ENCODE peak calls at places on chromosomes 13 and 19, in seven cellular contexts. One of them, this sample, is unnamed.

GRCh38 chr13:32914686-32915085 is 101.5 kb upstream of the KL start:
- DNase-seq in IMR-90: no peak
- DNase-seq in cardiac muscle cell: no peak
- DNase-seq in epithelial cell of esophagus: peak
- DNase-seq in tibial nerve: no peak
- DNase-seq in fibroblast of lung: no peak
- DNase-seq in AG04450: no peak
- DNase-seq in this sample: no peak

GRCh38 chr13:111380431-111380830 is 60.0 kb downstream of the TEX29 start:
- DNase-seq in IMR-90: no peak
- DNase-seq in tibial nerve: no peak
- DNase-seq in epithelial cell of esophagus: no peak
- DNase-seq in cardiac muscle cell: no peak
- DNase-seq in AG04450: no peak
- DNase-seq in fibroblast of lung: no peak
- DNase-seq in this sample: no peak

GRCh38 chr19:13104848-13105646 is 2.4 kb upstream of the LYL1 start:
- DNase-seq in epithelial cell of esophagus: no peak
- DNase-seq in IMR-90: no peak
- DNase-seq in cardiac muscle cell: no peak
- DNase-seq in fibroblast of lung: no peak
- DNase-seq in AG04450: no peak
- DNase-seq in tibial nerve: no peak
- DNase-seq in this sample: no peak

GRCh38 chr13:112688560-112689497 is 1.0 kb upstream of the ATP11A start:
- DNase-seq in tibial nerve: no peak
- DNase-seq in AG04450: no peak
- DNase-seq in fibroblast of lung: no peak
- DNase-seq in IMR-90: no peak
- DNase-seq in epithelial cell of esophagus: no peak
- DNase-seq in cardiac muscle cell: peak
- DNase-seq in this sample: no peak

GRCh38 chr13:26589754-26590153 is 32.3 kb downstream of the WASF3 start:
- DNase-seq in epithelial cell of esophagus: no peak
- DNase-seq in tibial nerve: no peak
- DNase-seq in IMR-90: peak
- DNase-seq in cardiac muscle cell: no peak
- DNase-seq in AG04450: no peak
- DNase-seq in fibroblast of lung: peak
- DNase-seq in this sample: peak

GRCh38 chr19:13669780-13670355 is 94.5 kb upstream of the MRI1 start:
- DNase-seq in IMR-90: no peak
- DNase-seq in AG04450: no peak
- DNase-seq in epithelial cell of esophagus: no peak
- DNase-seq in cardiac muscle cell: no peak
- DNase-seq in fibroblast of lung: no peak
- DNase-seq in tibial nerve: no peak
- DNase-seq in this sample: no peak

GRCh38 chr13:20553309-20553708 is 13.6 kb upstream of the IFT88 start:
- DNase-seq in epithelial cell of esophagus: no peak
- DNase-seq in IMR-90: no peak
- DNase-seq in AG04450: no peak
- DNase-seq in fibroblast of lung: no peak
- DNase-seq in cardiac muscle cell: no peak
- DNase-seq in tibial nerve: no peak
- DNase-seq in this sample: no peak

GRCh38 chr19:48342841-48343540 is 17.6 kb downstream of the EMP3 start:
- DNase-seq in IMR-90: peak
- DNase-seq in fibroblast of lung: peak
- DNase-seq in AG04450: no peak
- DNase-seq in cardiac muscle cell: no peak
- DNase-seq in epithelial cell of esophagus: peak
- DNase-seq in tibial nerve: no peak
- DNase-seq in this sample: no peak

GRCh38 chr19:51368366-51369282 is at the start of gene CLDND2:
- DNase-seq in fibroblast of lung: no peak
- DNase-seq in cardiac muscle cell: no peak
- DNase-seq in IMR-90: no peak
- DNase-seq in AG04450: no peak
- DNase-seq in epithelial cell of esophagus: no peak
- DNase-seq in tibial nerve: no peak
- DNase-seq in this sample: no peak

GRCh38 chr13:67275351-67275989 is 45.3 kb upstream of the PCDH9 start:
- DNase-seq in IMR-90: no peak
- DNase-seq in fibroblast of lung: no peak
- DNase-seq in AG04450: no peak
- DNase-seq in tibial nerve: no peak
- DNase-seq in epithelial cell of esophagus: no peak
- DNase-seq in cardiac muscle cell: no peak
- DNase-seq in this sample: no peak

GRCh38 chr13:27258637-27259377 is 7.4 kb downstream of the RPL21 start:
- DNase-seq in tibial nerve: no peak
- DNase-seq in epithelial cell of esophagus: no peak
- DNase-seq in IMR-90: no peak
- DNase-seq in cardiac muscle cell: no peak
- DNase-seq in AG04450: no peak
- DNase-seq in fibroblast of lung: no peak
- DNase-seq in this sample: no peak

GRCh38 chr19:16324064-16324383 is 602 bp upstream of the KLF2 start:
- DNase-seq in tibial nerve: no peak
- DNase-seq in fibroblast of lung: no peak
- DNase-seq in cardiac muscle cell: no peak
- DNase-seq in AG04450: no peak
- DNase-seq in IMR-90: no peak
- DNase-seq in epithelial cell of esophagus: no peak
- DNase-seq in this sample: no peak

GRCh38 chr13:50466554-50466953 is 376.9 kb downstream of the DLEU7 start:
- DNase-seq in fibroblast of lung: no peak
- DNase-seq in cardiac muscle cell: peak
- DNase-seq in tibial nerve: no peak
- DNase-seq in IMR-90: no peak
- DNase-seq in AG04450: no peak
- DNase-seq in epithelial cell of esophagus: no peak
- DNase-seq in this sample: no peak

GRCh38 chr13:36788276-36788675 is 30.7 kb upstream of the RFXAP start:
- DNase-seq in IMR-90: peak
- DNase-seq in AG04450: no peak
- DNase-seq in epithelial cell of esophagus: peak
- DNase-seq in fibroblast of lung: peak
- DNase-seq in cardiac muscle cell: no peak
- DNase-seq in tibial nerve: no peak
- DNase-seq in this sample: no peak

GRCh38 chr19:54451331-54451871 is 2.4 kb downstream of the LENG8 start:
- DNase-seq in AG04450: no peak
- DNase-seq in fibroblast of lung: peak
- DNase-seq in IMR-90: no peak
- DNase-seq in epithelial cell of esophagus: peak
- DNase-seq in cardiac muscle cell: no peak
- DNase-seq in tibial nerve: no peak
- DNase-seq in this sample: no peak

GRCh38 chr19:16449330-16449961 is 22.3 kb downstream of the EPS15L1 start:
- DNase-seq in cardiac muscle cell: no peak
- DNase-seq in fibroblast of lung: peak
- DNase-seq in epithelial cell of esophagus: no peak
- DNase-seq in AG04450: no peak
- DNase-seq in IMR-90: peak
- DNase-seq in tibial nerve: no peak
- DNase-seq in this sample: peak

GRCh38 chr19:19155495-19156219 is 14.4 kb downstream of the MEF2B start:
- DNase-seq in fibroblast of lung: no peak
- DNase-seq in IMR-90: no peak
- DNase-seq in AG04450: no peak
- DNase-seq in cardiac muscle cell: no peak
- DNase-seq in epithelial cell of esophagus: no peak
- DNase-seq in tibial nerve: no peak
- DNase-seq in this sample: no peak

GRCh38 chr19:19461671-19462622 is 53.4 kb downstream of the TSSK6 start:
- DNase-seq in fibroblast of lung: peak
- DNase-seq in AG04450: no peak
- DNase-seq in IMR-90: no peak
- DNase-seq in tibial nerve: no peak
- DNase-seq in epithelial cell of esophagus: peak
- DNase-seq in cardiac muscle cell: peak
- DNase-seq in this sample: peak

GRCh38 chr19:5936308-5936980 is 22.4 kb downstream of the CAPS start:
- DNase-seq in cardiac muscle cell: no peak
- DNase-seq in epithelial cell of esophagus: no peak
- DNase-seq in AG04450: no peak
- DNase-seq in fibroblast of lung: no peak
- DNase-seq in IMR-90: no peak
- DNase-seq in tibial nerve: no peak
- DNase-seq in this sample: no peak

GRCh38 chr13:35460061-35460460 is 16.4 kb downstream of the MAB21L1 start:
- DNase-seq in epithelial cell of esophagus: no peak
- DNase-seq in cardiac muscle cell: no peak
- DNase-seq in IMR-90: no peak
- DNase-seq in tibial nerve: no peak
- DNase-seq in AG04450: no peak
- DNase-seq in fibroblast of lung: no peak
- DNase-seq in this sample: no peak

GRCh38 chr13:41354416-41354815 is 43.3 kb downstream of the NAA16 start:
- DNase-seq in IMR-90: peak
- DNase-seq in AG04450: no peak
- DNase-seq in epithelial cell of esophagus: no peak
- DNase-seq in tibial nerve: no peak
- DNase-seq in cardiac muscle cell: no peak
- DNase-seq in fibroblast of lung: peak
- DNase-seq in this sample: no peak

GRCh38 chr19:46475976-46476375 is 4.6 kb upstream of the PNMA8A start:
- DNase-seq in AG04450: no peak
- DNase-seq in IMR-90: peak
- DNase-seq in tibial nerve: no peak
- DNase-seq in cardiac muscle cell: no peak
- DNase-seq in fibroblast of lung: peak
- DNase-seq in epithelial cell of esophagus: peak
- DNase-seq in this sample: peak

GRCh38 chr19:30334841-30335240 is 37.3 kb upstream of the ZNF536 start:
- DNase-seq in AG04450: no peak
- DNase-seq in IMR-90: no peak
- DNase-seq in fibroblast of lung: no peak
- DNase-seq in tibial nerve: no peak
- DNase-seq in cardiac muscle cell: no peak
- DNase-seq in epithelial cell of esophagus: no peak
- DNase-seq in this sample: no peak

GRCh38 chr19:40584007-40584406 is 7.3 kb downstream of the SHKBP1 start:
- DNase-seq in epithelial cell of esophagus: peak
- DNase-seq in cardiac muscle cell: no peak
- DNase-seq in tibial nerve: no peak
- DNase-seq in IMR-90: no peak
- DNase-seq in fibroblast of lung: no peak
- DNase-seq in AG04450: no peak
- DNase-seq in this sample: no peak
- TF ChIP-seq CTCF in epithelial cell of esophagus: peak
- TF ChIP-seq CTCF in cardiac muscle cell: peak
- TF ChIP-seq CTCF in tibial nerve: no peak
- TF ChIP-seq CTCF in IMR-90: peak
- TF ChIP-seq CTCF in fibroblast of lung: peak
- TF ChIP-seq CTCF in AG04450: peak
- TF ChIP-seq CTCF in this sample: peak

GRCh38 chr13:76976929-76977328 is 15.0 kb upstream of the CLN5 start:
- DNase-seq in fibroblast of lung: no peak
- DNase-seq in IMR-90: no peak
- DNase-seq in AG04450: no peak
- DNase-seq in epithelial cell of esophagus: no peak
- DNase-seq in tibial nerve: no peak
- DNase-seq in cardiac muscle cell: no peak
- DNase-seq in this sample: no peak

GRCh38 chr13:76976488-76976887 is 15.4 kb upstream of the CLN5 start:
- DNase-seq in epithelial cell of esophagus: peak
- DNase-seq in tibial nerve: no peak
- DNase-seq in IMR-90: no peak
- DNase-seq in fibroblast of lung: peak
- DNase-seq in AG04450: no peak
- DNase-seq in cardiac muscle cell: no peak
- DNase-seq in this sample: no peak

GRCh38 chr13:76982051-76982450 is 9.8 kb upstream of the CLN5 start:
- DNase-seq in AG04450: no peak
- DNase-seq in fibroblast of lung: no peak
- DNase-seq in tibial nerve: no peak
- DNase-seq in cardiac muscle cell: no peak
- DNase-seq in IMR-90: no peak
- DNase-seq in epithelial cell of esophagus: no peak
- DNase-seq in this sample: no peak

GRCh38 chr13:76983676-76984075 is 8.2 kb upstream of the CLN5 start:
- DNase-seq in AG04450: no peak
- DNase-seq in cardiac muscle cell: no peak
- DNase-seq in IMR-90: no peak
- DNase-seq in tibial nerve: no peak
- DNase-seq in fibroblast of lung: no peak
- DNase-seq in epithelial cell of esophagus: no peak
- DNase-seq in this sample: no peak

DNA sequence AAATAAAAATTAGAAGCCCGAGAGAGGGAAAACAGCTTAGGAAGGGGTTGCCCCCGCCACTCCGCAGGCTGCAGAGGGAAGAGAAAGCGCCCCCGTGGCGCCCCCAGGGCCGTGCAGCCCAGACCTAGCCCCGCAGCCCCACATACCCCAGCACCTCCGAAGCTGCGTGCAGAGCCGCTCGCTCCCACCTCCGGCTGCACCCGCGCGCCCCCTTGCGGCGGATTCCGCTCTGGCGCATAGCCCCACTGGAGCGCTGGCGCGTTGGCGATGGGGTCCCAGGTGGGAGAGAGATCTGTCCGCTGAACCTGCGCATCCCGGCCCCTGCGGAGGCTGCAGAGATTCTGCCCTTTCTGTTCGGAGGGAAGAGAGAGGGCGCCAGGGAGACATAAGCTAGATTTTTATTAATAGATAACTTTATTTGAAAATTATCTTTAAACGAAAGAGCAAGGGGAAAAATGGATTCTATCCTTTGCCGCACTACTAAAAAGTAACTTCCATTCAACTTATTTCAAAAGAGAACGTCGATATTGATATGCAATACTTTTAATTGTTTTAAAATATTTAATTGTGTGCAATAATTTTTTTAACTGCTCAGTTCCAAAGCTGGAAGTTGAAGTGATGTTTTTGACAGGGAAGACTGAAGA is 11.7 kb upstream of the CLN5 start:
- DNase-seq in AG04450: peak
- DNase-seq in fibroblast of lung: peak
- DNase-seq in IMR-90: peak
- DNase-seq in tibial nerve: peak
- DNase-seq in epithelial cell of esophagus: peak
- DNase-seq in cardiac muscle cell: peak
- DNase-seq in this sample: peak
- H3K4me3 ChIP-seq in AG04450: peak
- H3K4me3 ChIP-seq in fibroblast of lung: peak
- H3K4me3 ChIP-seq in IMR-90: peak
- H3K4me3 ChIP-seq in tibial nerve: peak
- H3K4me3 ChIP-seq in epithelial cell of esophagus: peak
- H3K4me3 ChIP-seq in cardiac muscle cell: peak
- H3K4me3 ChIP-seq in this sample: peak

GRCh38 chr19:33029746-33030303 is 34.9 kb downstream of the RHPN2 start:
- DNase-seq in epithelial cell of esophagus: no peak
- DNase-seq in fibroblast of lung: no peak
- DNase-seq in IMR-90: no peak
- DNase-seq in tibial nerve: no peak
- DNase-seq in AG04450: no peak
- DNase-seq in cardiac muscle cell: no peak
- DNase-seq in this sample: no peak
- TF ChIP-seq CTCF in epithelial cell of esophagus: no peak
- TF ChIP-seq CTCF in fibroblast of lung: no peak
- TF ChIP-seq CTCF in IMR-90: no peak
- TF ChIP-seq CTCF in tibial nerve: no peak
- TF ChIP-seq CTCF in AG04450: no peak
- TF ChIP-seq CTCF in cardiac muscle cell: no peak
- TF ChIP-seq CTCF in this sample: no peak

GRCh38 chr19:35083678-35084077 is 31.9 kb upstream of the FXYD3 start:
- DNase-seq in epithelial cell of esophagus: no peak
- DNase-seq in fibroblast of lung: no peak
- DNase-seq in AG04450: no peak
- DNase-seq in tibial nerve: no peak
- DNase-seq in cardiac muscle cell: no peak
- DNase-seq in IMR-90: no peak
- DNase-seq in this sample: no peak
- H3K4me3 ChIP-seq in epithelial cell of esophagus: no peak
- H3K4me3 ChIP-seq in fibroblast of lung: no peak
- H3K4me3 ChIP-seq in AG04450: no peak
- H3K4me3 ChIP-seq in tibial nerve: no peak
- H3K4me3 ChIP-seq in cardiac muscle cell: no peak
- H3K4me3 ChIP-seq in IMR-90: no peak
- H3K4me3 ChIP-seq in this sample: no peak

This sample was measured in cardiac fibroblast.